ENCODE peak calls at places on chromosomes 13 and 19, in eight cellular contexts. M, G, K, I, C, H, R and T are unnamed samples.

GRCh38 chr19:46745521-46746280 is at the start of gene FKRP:
- DNase-seq in M (no peak), G (peak; percentile 17), K (peak; percentile 32), I (peak; percentile 32), C (no peak), H (no peak), R (no peak), T (peak; percentile 26)

GRCh38 chr13:33194820-33195692 is 90.5 kb downstream of the STARD13 start:
- DNase-seq in M (no peak), G (no peak), K (no peak), I (peak; percentile 30), C (no peak), H (no peak), R (peak; percentile 79), T (no peak)

GRCh38 chr13:110233181-110233641 is 73.7 kb downstream of the COL4A1 start:
- DNase-seq in M (no peak), G (no peak), K (no peak), I (no peak), C (peak; percentile 63), H (peak; percentile 90), R (peak; percentile 67), T (no peak)

GRCh38 chr19:3443840-3444694 is 36.3 kb downstream of the SMIM24 start:
- DNase-seq in M (peak; percentile 85), G (peak; percentile 78), K (no peak), I (no peak), C (no peak), H (no peak), R (no peak), T (no peak)

GRCh38 chr13:52968074-52968700 is 60.4 kb upstream of the OLFM4 start:
- DNase-seq in M (peak; percentile 96), G (peak; percentile 76), K (peak; percentile 83), I (peak; percentile 88), C (peak; percentile 49), H (peak; percentile 77), R (peak; percentile 3), T (peak; percentile 67)

GRCh38 chr19:50053119-50053518 is 27.3 kb downstream of the ZNF473 start:
- DNase-seq in M (no peak), G (no peak), K (no peak), I (no peak), C (no peak), H (no peak), R (no peak), T (no peak)

GRCh38 chr19:35521124-35521743 is 6.9 kb downstream of the SBSN start:
- DNase-seq in M (peak; percentile 55), G (no peak), K (no peak), I (no peak), C (no peak), H (no peak), R (no peak), T (no peak)

GRCh38 chr13:97386832-97387486 is 47.0 kb upstream of the RAP2A start:
- DNase-seq in M (no peak), G (no peak), K (no peak), I (no peak), C (no peak), H (no peak), R (no peak), T (no peak)

GRCh38 chr13:38905081-38905480 is 85.5 kb downstream of the STOML3 start:
- DNase-seq in M (no peak), G (no peak), K (no peak), I (no peak), C (no peak), H (no peak), R (no peak), T (no peak)

GRCh38 chr19:7908078-7908699 is 4.5 kb downstream of the MAP2K7 start:
- DNase-seq in M (no peak), G (no peak), K (no peak), I (no peak), C (no peak), H (no peak), R (no peak), T (no peak)

GRCh38 chr13:113053376-113053775 is 52.2 kb upstream of the F7 start:
- DNase-seq in M (no peak), G (no peak), K (no peak), I (no peak), C (no peak), H (no peak), R (no peak), T (no peak)

GRCh38 chr19:54271106-54271505 is 9.8 kb downstream of the LILRB2 start:
- DNase-seq in M (no peak), G (no peak), K (no peak), I (no peak), C (no peak), H (no peak), R (no peak), T (no peak)

GRCh38 chr13:94400874-94401273 is 78.6 kb downstream of the DCT start:
- DNase-seq in M (no peak), G (no peak), K (no peak), I (no peak), C (no peak), H (no peak), R (no peak), T (no peak)

GRCh38 chr19:21604351-21604926 is 99.0 kb downstream of the ZNF429 start:
- DNase-seq in M (no peak), G (no peak), K (no peak), I (no peak), C (no peak), H (no peak), R (no peak), T (no peak)

GRCh38 chr13:62193919-62194318 is 778.3 kb upstream of the PCDH20 start:
- DNase-seq in M (no peak), G (no peak), K (no peak), I (no peak), C (no peak), H (no peak), R (no peak), T (no peak)

GRCh38 chr13:108859202-108860012 is 230.0 kb downstream of the MYO16 start:
- DNase-seq in M (no peak), G (no peak), K (no peak), I (no peak), C (no peak), H (no peak), R (peak; percentile 78), T (no peak)

GRCh38 chr19:2227415-2228156 is 8.5 kb downstream of the PLEKHJ1 start:
- DNase-seq in M (no peak), G (no peak), K (no peak), I (no peak), C (no peak), H (no peak), R (no peak), T (no peak)

GRCh38 chr19:11096210-11096841 is 7.1 kb downstream of the LDLR start:
- DNase-seq in M (no peak), G (no peak), K (no peak), I (no peak), C (peak; percentile 48), H (peak; percentile 77), R (no peak), T (no peak)

GRCh38 chr19:10095948-10096614 is 6.4 kb downstream of the ANGPTL6 start:
- DNase-seq in M (peak; percentile 91), G (peak; percentile 86), K (peak; percentile 90), I (peak; percentile 94), C (peak; percentile 90), H (peak; percentile 92), R (peak; percentile 56), T (peak; percentile 85)

GRCh38 chr13:43787998-43788397 is 1.2 kb upstream of the ENOX1 start:
- DNase-seq in M (no peak), G (peak; percentile 40), K (peak; percentile 52), I (no peak), C (no peak), H (no peak), R (no peak), T (peak; percentile 28)
- TF ChIP-seq CTCF in M (peak; percentile 36), G (no peak), K (peak; percentile 17), I (no peak), C (no peak), H (peak; percentile 14), R (peak; percentile 23), T (no peak)

DNA sequence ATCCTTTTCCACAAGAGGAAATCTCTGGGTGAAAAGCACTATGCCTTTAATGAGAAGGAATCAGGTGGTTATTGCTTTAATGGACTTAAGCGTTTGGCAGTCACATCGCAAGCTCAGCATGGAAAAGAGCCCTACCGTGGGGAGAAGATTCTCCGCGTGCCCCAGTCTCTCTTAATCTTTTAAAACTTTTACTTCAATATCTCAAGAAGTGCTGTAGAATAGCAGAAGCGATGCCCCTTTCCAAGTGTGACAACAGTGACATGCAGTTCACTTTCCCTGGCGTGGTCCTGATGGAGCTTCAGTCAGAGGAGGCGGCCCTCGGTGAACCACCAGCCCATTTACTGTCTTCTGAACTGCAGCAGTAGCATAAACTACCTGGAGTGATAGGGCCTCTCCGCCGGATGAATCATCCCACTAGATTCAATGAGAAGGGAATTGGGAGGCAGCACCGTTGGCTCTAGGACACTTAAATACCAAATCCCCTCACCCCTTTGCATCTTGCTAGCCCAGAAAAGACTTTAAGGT is 112.7 kb upstream of the GPR12 start:
- DNase-seq in M (peak; percentile 44), G (no peak), K (no peak), I (no peak), C (no peak), H (no peak), R (no peak), T (no peak)
- TF ChIP-seq CTCF in M (no peak), G (no peak), K (no peak), I (no peak), C (peak; percentile 2), H (no peak), R (no peak), T (no peak)

GRCh38 chr13:35860661-35861060 is 270.5 kb downstream of the DCLK1 start:
- DNase-seq in M (no peak), G (no peak), K (no peak), I (no peak), C (no peak), H (no peak), R (no peak), T (no peak)
- TF ChIP-seq CTCF in M (no peak), G (no peak), K (no peak), I (no peak), C (no peak), H (no peak), R (no peak), T (no peak)

GRCh38 chr19:48308695-48309586 is 16.4 kb upstream of the EMP3 start:
- DNase-seq in M (peak; percentile 76), G (no peak), K (no peak), I (no peak), C (no peak), H (no peak), R (no peak), T (peak; percentile 66)
- TF ChIP-seq CTCF in M (peak; percentile 59), G (peak; percentile 42), K (peak; percentile 27), I (no peak), C (peak; percentile 9), H (no peak), R (peak; percentile 46), T (peak; percentile 70)